ENCODE peak calls at places on chromosomes 6 and 20, in four cellular contexts. O is GM23338, B is mucosa of descending colon, Q is epithelial cell of esophagus. W is an unnamed sample.

GRCh38 chr6:56656466-56656865 is 13.8 kb upstream of the DST start:
- DNase-seq in O (no peak), B (no peak), Q (no peak), W (no peak)

GRCh38 chr6:77565370-77565769 is 87.5 kb upstream of the MEI4 start:
- DNase-seq in O (no peak), B (no peak), Q (no peak), W (no peak)

GRCh38 chr6:116405663-116406329 is 35.0 kb downstream of the DSE start:
- DNase-seq in O (peak), B (no peak), Q (peak), W (peak)

GRCh38 chr20:5159928-5160327 is 33.1 kb downstream of the CDS2 start:
- DNase-seq in O (no peak), B (no peak), Q (no peak), W (no peak)

GRCh38 chr6:168906251-168906845 is 347.3 kb downstream of the THBS2 start:
- DNase-seq in O (no peak), B (no peak), Q (no peak), W (no peak)

GRCh38 chr6:42709871-42710270 is 12.5 kb downstream of the PRPH2 start:
- DNase-seq in O (no peak), B (no peak), Q (no peak), W (no peak)

GRCh38 chr6:25022140-25022553 is 86.4 kb upstream of the RIPOR2 start:
- DNase-seq in O (no peak), B (no peak), Q (peak), W (no peak)

GRCh38 chr20:7703436-7703835 is 236.8 kb downstream of the HAO1 start:
- DNase-seq in O (no peak), B (no peak), Q (peak), W (no peak)

GRCh38 chr6:42086046-42086664 is 35.8 kb downstream of the TAF8 start:
- DNase-seq in O (peak), B (no peak), Q (no peak), W (no peak)

GRCh38 chr6:6856538-6857523 is 250.9 kb upstream of the RREB1 start:
- DNase-seq in O (peak), B (peak), Q (peak), W (no peak)

GRCh38 chr20:17343091-17343490 is 116.3 kb downstream of the PCSK2 start:
- DNase-seq in O (no peak), B (no peak), Q (no peak), W (no peak)

GRCh38 chr20:19691125-19691524 is 66.9 kb upstream of the RIN2 start:
- DNase-seq in O (no peak), B (no peak), Q (no peak), W (no peak)

GRCh38 chr20:23509580-23509913 is 18.6 kb downstream of the CST8 start:
- DNase-seq in O (no peak), B (no peak), Q (peak), W (no peak)

GRCh38 chr6:54758340-54758739 is 88.2 kb upstream of the FAM83B start:
- DNase-seq in O (peak), B (no peak), Q (peak), W (no peak)

GRCh38 chr6:33091957-33092356 is 16.2 kb downstream of the HLA-DPB1 start:
- DNase-seq in O (peak), B (no peak), Q (no peak), W (no peak)

GRCh38 chr20:30167540-30167939 is 1089.9 kb upstream of the DEFB115 start:
- DNase-seq in O (no peak), B (peak), Q (no peak), W (no peak)

GRCh38 chr20:8663424-8663823 is 405.5 kb upstream of the PLCB4 start:
- DNase-seq in O (no peak), B (no peak), Q (no peak), W (no peak)

GRCh38 chr6:134046054-134046453 is 6.4 kb downstream of the SLC2A12 start:
- DNase-seq in O (no peak), B (no peak), Q (no peak), W (no peak)

GRCh38 chr6:107493158-107494057 is 3.5 kb downstream of the SOBP start:
- DNase-seq in O (peak), B (no peak), Q (no peak), W (peak)

GRCh38 chr6:145815875-145816274 is 1.3 kb upstream of the FBXO30 start:
- DNase-seq in O (no peak), B (no peak), Q (no peak), W (no peak)

GRCh38 chr6:139402935-139403386 is 28.5 kb upstream of the CITED2 start:
- DNase-seq in O (no peak), B (no peak), Q (peak), W (peak)

GRCh38 chr6:47247227-47247797 is 62.4 kb downstream of the TNFRSF21 start:
- DNase-seq in O (no peak), B (no peak), Q (peak), W (no peak)

GRCh38 chr20:16615199-16615598 is 42.0 kb upstream of the KIF16B start:
- DNase-seq in O (peak), B (no peak), Q (peak), W (peak)

DNA sequence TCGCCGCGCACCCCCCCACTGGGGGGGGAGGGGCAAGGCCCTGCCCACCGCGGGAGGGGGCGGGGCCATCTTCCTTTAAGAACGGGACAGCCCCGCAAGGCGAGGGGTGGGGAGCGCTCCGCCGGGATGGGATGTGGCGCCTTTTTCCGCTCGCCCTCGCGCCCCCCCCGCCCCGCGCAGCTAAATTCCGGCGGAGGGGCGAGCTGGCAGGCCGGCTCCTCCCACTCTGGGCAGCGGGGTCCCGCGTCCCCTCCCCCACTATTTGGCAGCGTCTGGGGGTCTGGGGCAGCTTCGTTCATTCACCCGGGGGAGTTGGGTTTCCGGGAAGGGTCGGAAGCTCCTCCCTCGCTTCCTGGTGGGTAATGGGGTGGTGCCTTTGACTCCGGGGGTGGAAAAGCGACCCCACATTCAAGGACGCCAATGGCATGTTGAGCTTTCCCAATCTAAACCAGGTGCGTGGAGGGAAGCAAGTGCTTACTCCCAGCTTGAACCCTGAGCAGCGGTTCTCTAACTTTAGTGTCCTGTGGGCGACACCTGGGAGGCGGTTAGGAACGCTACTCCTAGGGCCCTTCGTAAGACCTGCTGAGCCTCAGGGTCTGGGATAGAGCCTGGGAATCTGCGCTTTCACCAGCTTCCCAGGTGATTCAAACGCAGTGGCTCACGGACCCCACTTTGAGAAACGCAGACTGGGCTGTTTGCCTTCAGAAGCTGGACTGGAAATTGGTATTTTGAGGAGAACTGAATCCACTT is 927 bp downstream of the ASXL1 start:
- DNase-seq in O (peak), B (peak), Q (peak), W (peak)
- TF ChIP-seq CTCF in O (no peak), B (no peak), Q (no peak), W (no peak)

GRCh38 chr6:70706491-70707123 is 38.9 kb downstream of the SMAP1 start:
- DNase-seq in O (peak), B (no peak), Q (peak), W (peak)
- TF ChIP-seq CTCF in O (peak), B (no peak), Q (peak), W (peak)

GRCh38 chr6:12148841-12149240 is 136.7 kb downstream of the HIVEP1 start:
- DNase-seq in O (no peak), B (no peak), Q (no peak), W (no peak)

GRCh38 chr6:12152023-12152960 is 137.9 kb upstream of the EDN1 start:
- DNase-seq in O (peak), B (no peak), Q (peak), W (no peak)

GRCh38 chr6:12151433-12151820 is 138.7 kb upstream of the EDN1 start:
- DNase-seq in O (no peak), B (no peak), Q (peak), W (no peak)

GRCh38 chr6:12149944-12150510 is 137.9 kb downstream of the HIVEP1 start:
- DNase-seq in O (no peak), B (no peak), Q (no peak), W (no peak)

DNA sequence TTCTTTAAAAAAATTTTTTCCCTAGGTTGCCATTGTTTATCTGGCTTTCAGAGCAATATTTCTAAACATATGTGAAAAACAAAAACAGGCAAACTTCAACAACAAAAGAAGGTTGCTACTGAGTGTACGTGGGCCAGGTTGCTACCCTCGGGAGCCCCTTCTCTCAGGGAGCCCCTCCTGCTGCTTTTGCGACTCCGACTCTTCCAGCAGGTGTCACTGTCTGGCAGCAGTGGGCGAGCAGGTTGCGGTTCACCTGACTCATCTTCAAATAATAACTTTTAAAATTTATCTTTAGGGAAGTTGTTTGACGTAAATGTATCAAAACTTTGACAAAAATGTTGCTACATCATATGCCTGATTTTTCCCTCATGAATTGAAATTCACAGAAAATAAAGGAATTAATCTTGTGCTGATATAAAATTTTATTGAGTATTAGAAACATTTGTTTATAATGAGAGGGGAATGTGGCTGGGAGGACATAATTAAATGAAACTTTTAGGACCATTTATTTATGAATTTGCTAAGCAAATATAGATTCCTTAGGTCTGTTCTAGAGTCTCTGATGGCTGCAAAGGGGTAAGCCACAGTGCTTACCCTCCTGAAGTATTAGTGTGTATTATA is 138.8 kb downstream of the HIVEP1 start:
- DNase-seq in O (peak), B (no peak), Q (peak), W (peak)
- TF ChIP-seq CTCF in O (peak), B (peak), Q (peak), W (peak)

DNA sequence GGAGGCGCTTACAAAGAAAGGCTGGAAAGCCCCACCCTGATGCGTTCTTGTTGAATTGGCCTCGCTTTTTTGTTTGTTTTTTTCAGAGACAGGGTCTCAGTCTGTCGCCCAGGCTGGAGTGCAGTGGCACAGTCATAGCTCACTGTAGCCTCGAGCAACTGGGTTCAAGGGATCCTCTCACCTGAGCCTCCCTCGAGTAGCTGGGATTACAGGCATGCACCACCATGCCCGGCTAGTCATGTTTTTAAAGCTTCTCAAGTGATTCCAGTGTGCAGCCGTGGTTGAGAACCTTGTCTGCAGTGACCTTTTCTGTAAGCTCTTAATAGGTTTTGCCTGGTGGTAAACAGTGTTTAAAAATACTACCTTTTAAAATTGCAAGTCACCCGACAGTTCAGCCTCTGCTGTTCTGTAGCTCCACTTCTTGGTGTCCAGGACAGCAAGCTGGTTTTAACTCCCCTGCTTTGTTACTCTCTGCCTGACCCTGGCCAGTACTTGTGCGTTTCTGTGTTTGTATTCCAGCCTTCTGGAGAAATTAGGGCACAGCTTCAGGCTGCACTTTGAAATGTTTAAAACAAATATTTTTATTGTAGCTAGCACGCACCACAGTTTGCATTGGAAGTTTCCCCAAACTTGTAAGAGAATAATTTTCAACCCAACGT is 54.4 kb downstream of the KDM1B start:
- DNase-seq in O (no peak), B (no peak), Q (no peak), W (no peak)
- TF ChIP-seq CTCF in O (no peak), B (no peak), Q (no peak), W (no peak)

DNA sequence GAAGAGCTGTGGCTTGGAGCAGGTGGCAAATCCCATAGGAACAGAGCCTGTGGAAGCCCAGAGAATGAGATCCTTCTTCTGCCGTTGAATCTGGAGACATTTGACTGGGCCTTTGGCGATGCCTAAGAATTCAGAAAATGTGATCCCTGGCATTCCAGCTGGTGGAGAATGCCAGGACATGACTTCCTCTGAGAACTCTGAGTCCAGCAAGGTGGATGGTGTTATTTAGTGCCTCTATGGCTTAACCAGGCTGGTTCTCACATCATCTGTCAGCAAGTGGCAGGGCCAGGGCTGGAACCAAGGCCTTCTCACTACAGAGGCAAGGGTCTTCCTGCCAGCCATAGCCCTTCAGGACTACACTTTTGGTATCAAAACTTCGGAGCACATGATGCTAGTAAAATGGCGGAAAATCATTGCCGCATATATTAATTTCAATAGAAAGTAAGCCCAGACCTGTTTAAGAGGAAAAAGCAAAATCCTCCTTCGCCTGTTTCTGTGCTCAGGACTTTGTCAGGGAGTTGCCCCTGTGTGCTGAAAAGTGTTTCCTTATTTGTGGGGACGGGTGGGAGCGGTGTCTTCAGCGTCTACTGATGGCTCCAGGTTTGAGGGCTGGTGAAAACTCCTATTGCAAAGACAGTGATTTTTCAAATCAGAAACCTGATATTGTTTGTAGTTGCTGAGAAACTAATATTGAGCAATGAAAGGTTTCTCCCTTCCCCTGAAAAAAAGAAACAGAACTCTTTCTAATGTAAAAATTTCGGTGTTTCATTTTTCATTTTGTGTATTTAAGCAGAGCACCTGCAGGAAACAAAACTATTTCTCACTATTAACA is 23.9 kb downstream of the DUSP22 start:
- DNase-seq in O (peak), B (no peak), Q (no peak), W (no peak)
- TF ChIP-seq CTCF in O (no peak), B (no peak), Q (no peak), W (no peak)

GRCh38 chr6:149961728-149962425 is 1.9 kb upstream of the ULBP1 start:
- DNase-seq in O (peak), B (no peak), Q (peak), W (peak)
- TF ChIP-seq CTCF in O (peak), B (no peak), Q (no peak), W (peak)

DNA sequence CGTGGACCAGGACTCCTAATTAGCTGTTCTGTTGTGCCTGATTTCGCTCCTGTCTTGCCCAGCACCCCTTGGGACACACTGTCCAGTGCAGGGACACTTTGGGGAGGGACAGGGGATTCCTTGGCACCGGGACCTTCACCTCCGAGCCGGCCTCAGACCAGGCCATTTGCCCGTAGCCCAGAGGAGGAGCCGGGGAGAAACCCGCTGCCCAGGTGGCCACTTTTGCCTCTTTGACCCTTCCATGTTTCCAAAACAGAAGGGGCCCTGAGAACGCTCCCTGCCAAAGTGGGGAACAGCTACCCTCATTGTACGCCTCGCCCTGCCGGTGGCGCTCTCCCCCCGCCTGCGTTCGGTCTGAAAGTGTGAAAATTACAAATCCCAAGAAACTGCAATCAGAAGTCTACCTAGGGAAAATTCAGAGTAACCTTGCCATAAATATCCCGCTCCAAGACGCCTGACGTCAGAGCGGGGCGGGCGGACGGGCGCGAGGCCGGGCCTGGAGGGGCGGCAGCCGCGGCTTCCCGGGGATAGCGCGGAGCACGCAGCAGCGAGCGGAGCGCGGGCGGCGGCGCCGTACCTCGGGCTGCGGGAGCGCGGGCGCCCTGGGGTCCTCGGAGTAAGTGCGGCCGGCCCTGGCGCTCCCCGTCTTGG is at the start of gene DAAM2:
- DNase-seq in O (peak), B (no peak), Q (peak), W (peak)
- TF ChIP-seq CTCF in O (peak), B (no peak), Q (no peak), W (peak)

DNA sequence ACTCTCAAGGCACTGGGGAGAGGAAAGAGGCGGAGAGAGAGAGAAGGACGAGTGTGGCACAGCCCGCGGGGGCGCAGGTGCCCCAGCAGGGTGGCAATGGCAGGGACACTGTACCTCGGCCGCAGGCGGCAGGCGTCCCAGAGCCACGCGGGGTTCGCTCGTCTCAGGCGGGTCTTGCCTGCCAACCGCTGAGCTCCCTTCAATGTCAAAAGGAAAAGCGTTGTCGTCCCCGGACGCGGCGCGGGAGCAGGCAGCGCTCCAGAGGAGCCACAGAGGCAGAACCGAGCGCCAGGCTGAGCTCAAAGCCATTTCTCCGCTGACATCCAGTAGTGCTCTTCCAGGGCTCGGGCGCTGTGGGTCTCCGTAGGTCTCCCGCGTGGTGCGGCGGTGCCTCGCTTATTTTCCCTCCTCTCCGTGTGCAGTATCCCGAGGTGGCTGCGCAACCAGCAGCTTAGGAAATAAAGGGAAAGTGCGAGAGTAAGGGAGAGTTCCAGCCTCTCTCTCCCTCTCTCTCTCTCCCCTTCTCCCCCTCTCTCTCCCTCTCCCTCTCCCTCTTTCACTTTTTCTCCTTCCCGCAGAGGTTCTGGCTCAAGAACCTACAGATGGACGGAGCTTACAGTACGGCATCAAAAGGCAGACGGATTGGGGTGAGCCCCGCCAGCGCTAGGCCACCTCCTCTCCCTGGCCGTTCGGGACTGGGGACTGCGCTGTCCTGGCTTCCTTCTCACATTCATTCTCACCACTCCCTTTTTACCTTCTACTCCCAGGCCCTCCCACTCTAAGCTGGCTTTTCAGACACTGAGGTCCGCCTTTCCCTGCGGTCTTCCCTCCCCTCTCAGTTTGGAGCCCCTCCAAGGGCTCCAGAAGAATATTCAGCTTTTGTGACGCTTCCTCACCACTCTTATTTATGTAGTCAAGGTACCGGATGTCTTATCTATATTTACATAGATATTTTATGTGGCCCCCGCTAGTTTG is at the start of gene LAMA4:
- DNase-seq in O (peak), B (no peak), Q (peak), W (peak)
- TF ChIP-seq CTCF in O (no peak), B (no peak), Q (no peak), W (no peak)

GRCh38 chr6:147774856-147775255 is 266.4 kb downstream of the SAMD5 start:
- DNase-seq in O (peak), B (no peak), Q (no peak), W (no peak)
- TF ChIP-seq CTCF in O (peak), B (no peak), Q (no peak), W (no peak)